ENCODE peak calls at places on chromosome 10, in ten cellular contexts. B is Right ventricle myocardium superior; C is EL; S is mucosa of gallbladder; W is T47D; P is chondrocyte; R is hippocampal formation; I is GM13977; T is CD4-positive, alpha-beta T cell; N is GM20000. X is an unnamed sample.

GRCh38 chr10:69961168-69961863 is 91.3 kb upstream of the MACROH2A2 start:
- DNase-seq in I (no peak), C (no peak), B (no peak), W (no peak), P (no peak), N (no peak), R (no peak), T (no peak), S (no peak), X (no peak)

GRCh38 chr10:100997364-100998182 is 2.0 kb upstream of the LZTS2 start:
- DNase-seq in I (peak; percentile 90), P (peak; percentile 95), S (peak; percentile 63), T (peak; percentile 64), R (peak; percentile 70), C (peak; percentile 84), W (peak; percentile 94), B (peak; percentile 87), N (peak; percentile 91), X (no peak)

GRCh38 chr10:110360857-110361474 is 56.2 kb upstream of the SMNDC1 start:
- DNase-seq in I (no peak), B (no peak), T (no peak), S (no peak), N (no peak), C (peak; percentile 37), W (no peak), P (no peak), R (no peak), X (no peak)

GRCh38 chr10:124632566-124632965 is 111.6 kb downstream of the FAM53B start:
- DNase-seq in R (no peak), P (no peak), T (no peak), I (no peak), N (no peak), W (no peak), B (no peak), S (no peak), C (no peak), X (no peak)

GRCh38 chr10:78630944-78631838 is 437.6 kb upstream of the ZMIZ1 start:
- DNase-seq in T (no peak), B (peak; percentile 51), C (no peak), P (no peak), I (peak; percentile 20), S (no peak), R (no peak), N (no peak), W (no peak), X (no peak)

GRCh38 chr10:938954-939678 is 7.6 kb upstream of the LARP4B start:
- DNase-seq in T (no peak), B (no peak), I (no peak), S (no peak), N (no peak), C (peak; percentile 26), R (no peak), P (no peak), W (no peak), X (no peak)

GRCh38 chr10:70499829-70500167 is 21.2 kb downstream of the PALD1 start:
- DNase-seq in I (peak; percentile 45), T (no peak), C (no peak), S (no peak), W (no peak), P (no peak), R (no peak), N (no peak), B (no peak), X (no peak)

GRCh38 chr10:72886596-72887522 is 6.7 kb upstream of the OIT3 start:
- DNase-seq in I (no peak), P (no peak), N (no peak), S (no peak), T (no peak), B (no peak), R (no peak), C (no peak), W (no peak), X (no peak)

GRCh38 chr10:17001297-17001744 is 128.3 kb downstream of the CUBN start:
- DNase-seq in B (peak; percentile 72), C (peak; percentile 34), R (no peak), S (no peak), N (no peak), T (no peak), P (no peak), I (no peak), W (no peak), X (no peak)

GRCh38 chr10:110535958-110536891 is 31.3 kb upstream of the SMC3 start:
- DNase-seq in C (peak; percentile 87), S (no peak), B (no peak), T (peak; percentile 22), I (peak; percentile 61), R (no peak), P (no peak), N (peak; percentile 70), W (no peak), X (no peak)

GRCh38 chr10:78134919-78135318 is 101.3 kb downstream of the RPS24 start:
- DNase-seq in T (no peak), N (no peak), S (no peak), B (no peak), P (no peak), I (no peak), C (no peak), R (no peak), W (no peak), X (no peak)

GRCh38 chr10:50244201-50244600 is 7.1 kb downstream of the ASAH2 start:
- DNase-seq in C (no peak), I (no peak), S (no peak), W (no peak), N (no peak), P (no peak), B (no peak), R (no peak), T (no peak), X (no peak)

GRCh38 chr10:112286837-112287818 is 3.9 kb downstream of the TECTB start:
- DNase-seq in B (no peak), P (no peak), R (peak; percentile 24), W (no peak), N (no peak), T (no peak), C (no peak), S (no peak), I (no peak), X (no peak)

GRCh38 chr10:44498222-44498621 is 113.3 kb upstream of the CXCL12 start:
- DNase-seq in R (no peak), T (no peak), B (no peak), W (no peak), C (no peak), N (no peak), S (no peak), P (no peak), I (no peak), X (no peak)

GRCh38 chr10:114931072-114931679 is 6.8 kb upstream of the TRUB1 start:
- DNase-seq in I (no peak), W (no peak), C (no peak), P (no peak), B (no peak), R (no peak), T (no peak), S (no peak), N (no peak), X (no peak)

GRCh38 chr10:86840498-86840897 is 84.1 kb downstream of the BMPR1A start:
- DNase-seq in S (no peak), W (no peak), B (no peak), I (no peak), R (no peak), N (no peak), P (no peak), C (no peak), T (no peak), X (no peak)

GRCh38 chr10:46525824-46526681 is 30.4 kb downstream of the GPRIN2 start:
- DNase-seq in S (no peak), P (no peak), C (no peak), W (no peak), B (no peak), R (no peak), I (no peak), T (no peak), N (no peak), X (no peak)

GRCh38 chr10:84355106-84355505 is 26.7 kb downstream of the CCSER2 start:
- DNase-seq in B (no peak), C (no peak), S (no peak), N (no peak), T (no peak), R (no peak), W (no peak), P (no peak), I (no peak), X (no peak)

GRCh38 chr10:34575882-34576281 is 239.2 kb downstream of the PARD3 start:
- DNase-seq in I (no peak), S (no peak), N (no peak), R (no peak), B (no peak), C (peak; percentile 34), T (no peak), P (no peak), W (no peak), X (no peak)

GRCh38 chr10:104449402-104449801 is 95.8 kb downstream of the CFAP58 start:
- DNase-seq in N (no peak), W (no peak), B (no peak), T (no peak), R (no peak), C (peak; percentile 79), I (no peak), P (no peak), S (no peak), X (no peak)

GRCh38 chr10:541750-542371 is 147.6 kb downstream of the DIP2C start:
- DNase-seq in R (no peak), B (peak; percentile 60), C (no peak), W (no peak), P (no peak), N (no peak), T (no peak), I (no peak), S (no peak), X (no peak)

GRCh38 chr10:121668336-121669009 is 70.2 kb upstream of the FGFR2 start:
- DNase-seq in P (no peak), S (peak; percentile 65), R (peak; percentile 27), B (peak; percentile 59), W (no peak), I (no peak), C (no peak), N (no peak), T (no peak), X (no peak)

GRCh38 chr10:5533098-5533731 is 8.5 kb downstream of the CALML3 start:
- DNase-seq in B (no peak), I (no peak), R (no peak), N (no peak), C (no peak), P (no peak), T (no peak), S (no peak), W (no peak), X (no peak)

GRCh38 chr10:114550756-114551290 is 107.3 kb downstream of the ABLIM1 start:
- DNase-seq in N (peak; percentile 24), W (no peak), I (no peak), C (peak; percentile 18), B (no peak), T (no peak), S (no peak), P (no peak), R (peak; percentile 58), X (no peak)

GRCh38 chr10:79628988-79629954 is 18.5 kb downstream of the SFTPA1 start:
- DNase-seq in N (no peak), T (no peak), W (no peak), P (no peak), B (no peak), S (no peak), R (no peak), C (no peak), I (no peak), X (no peak)

GRCh38 chr10:23439452-23439919 is 611 bp downstream of the OTUD1 start:
- DNase-seq in C (peak; percentile 26), T (peak; percentile 33), B (no peak), P (no peak), S (no peak), R (no peak), I (no peak), N (peak; percentile 71), W (no peak), X (no peak)

GRCh38 chr10:31524458-31524857 is 205.4 kb downstream of the ZEB1 start:
- DNase-seq in N (no peak), W (no peak), B (no peak), T (no peak), I (no peak), R (no peak), C (no peak), S (no peak), P (no peak), X (no peak)

GRCh38 chr10:104309980-104310978 is 28.0 kb downstream of the ITPRIP start:
- DNase-seq in B (peak; percentile 84), C (peak; percentile 91), S (no peak), I (no peak), P (no peak), R (no peak), W (no peak), N (no peak), T (no peak), X (no peak)

X was measured in keratinocyte.